ENCODE peak calls at places on chromosomes 11 and 22, in eight cellular contexts. K is pancreas, C is thoracic aorta, W is BJ, B is epithelial cell of esophagus, O is ovary, V is heart right ventricle, T is Panc1. U is an unnamed sample.

GRCh38 chr11:122248939-122249338 is 132.9 kb upstream of the BLID start:
- DNase-seq in K (no peak), C (no peak), W (no peak), B (peak), O (no peak), V (no peak), T (no peak), U (no peak)

GRCh38 chr22:48276933-48277867 is 1514.8 kb downstream of the TBC1D22A start:
- DNase-seq in K (no peak), C (no peak), W (no peak), B (no peak), O (no peak), V (no peak), T (no peak), U (no peak)

GRCh38 chr22:29820941-29821789 is 16.9 kb downstream of the ASCC2 start:
- DNase-seq in K (peak), C (peak), W (peak), B (peak), O (peak), V (peak), T (no peak), U (peak)

GRCh38 chr22:26322179-26322905 is 106.7 kb upstream of the ASPHD2 start:
- DNase-seq in K (no peak), C (no peak), W (peak), B (peak), O (no peak), V (no peak), T (no peak), U (no peak)

GRCh38 chr11:85815186-85815911 is 4.4 kb upstream of the SYTL2 start:
- DNase-seq in K (no peak), C (no peak), W (peak), B (peak), O (no peak), V (no peak), T (no peak), U (no peak)

GRCh38 chr22:31278643-31279326 is 13.5 kb downstream of the PIK3IP1 start:
- DNase-seq in K (peak), C (no peak), W (no peak), B (no peak), O (peak), V (no peak), T (no peak), U (no peak)

GRCh38 chr11:1779806-1780699 is 16.3 kb upstream of the CTSD start:
- DNase-seq in K (peak), C (no peak), W (no peak), B (no peak), O (peak), V (no peak), T (no peak), U (no peak)

GRCh38 chr11:69008774-69009440 is 4.1 kb downstream of the MRGPRF start:
- DNase-seq in K (peak), C (peak), W (peak), B (peak), O (peak), V (peak), T (no peak), U (no peak)

GRCh38 chr11:45300715-45301114 is 14.6 kb upstream of the SYT13 start:
- DNase-seq in K (no peak), C (no peak), W (no peak), B (no peak), O (no peak), V (no peak), T (no peak), U (no peak)

GRCh38 chr11:134559617-134559992 is 147.6 kb upstream of the B3GAT1 start:
- DNase-seq in K (no peak), C (no peak), W (no peak), B (no peak), O (no peak), V (peak), T (no peak), U (no peak)

GRCh38 chr11:13031349-13031748 is 22.2 kb downstream of the RASSF10 start:
- DNase-seq in K (no peak), C (no peak), W (no peak), B (no peak), O (no peak), V (no peak), T (no peak), U (no peak)

GRCh38 chr11:61295596-61295926 is 445 bp upstream of the VWCE start:
- DNase-seq in K (peak), C (no peak), W (no peak), B (no peak), O (no peak), V (no peak), T (no peak), U (peak)

GRCh38 chr11:38460429-38460828 is 1862.4 kb upstream of the RAG2 start:
- DNase-seq in K (no peak), C (no peak), W (no peak), B (peak), O (no peak), V (no peak), T (no peak), U (no peak)

GRCh38 chr11:4979021-4979420 is 15.6 kb upstream of the OR51L1 start:
- DNase-seq in K (no peak), C (no peak), W (no peak), B (no peak), O (no peak), V (no peak), T (no peak), U (no peak)

GRCh38 chr11:100687032-100687629 is at the start of gene ARHGAP42:
- DNase-seq in K (peak), C (no peak), W (no peak), B (peak), O (peak), V (peak), T (no peak), U (peak)

GRCh38 chr11:13277719-13278619 is at the start of gene BMAL1:
- DNase-seq in K (peak), C (no peak), W (no peak), B (peak), O (peak), V (peak), T (no peak), U (peak)

GRCh38 chr11:35257287-35257686 is 118.3 kb downstream of the CD44 start:
- DNase-seq in K (no peak), C (no peak), W (no peak), B (no peak), O (no peak), V (no peak), T (no peak), U (peak)

GRCh38 chr22:42947211-42947990 is 67.5 kb downstream of the PACSIN2 start:
- DNase-seq in K (peak), C (no peak), W (no peak), B (peak), O (no peak), V (peak), T (no peak), U (no peak)

GRCh38 chr11:78223320-78223954 is 34.7 kb downstream of the USP35 start:
- DNase-seq in K (no peak), C (no peak), W (no peak), B (no peak), O (no peak), V (no peak), T (no peak), U (peak)

GRCh38 chr11:123560001-123560400 is 94.4 kb downstream of the SCN3B start:
- DNase-seq in K (peak), C (no peak), W (peak), B (peak), O (peak), V (peak), T (no peak), U (no peak)

GRCh38 chr11:114566273-114566672 is 6.6 kb upstream of the NXPE1 start:
- DNase-seq in K (no peak), C (no peak), W (no peak), B (no peak), O (no peak), V (no peak), T (no peak), U (no peak)

GRCh38 chr22:36027960-36028645 is 521 bp downstream of the RBFOX2 start:
- DNase-seq in K (no peak), C (no peak), W (no peak), B (no peak), O (no peak), V (peak), T (no peak), U (no peak)

GRCh38 chr11:120334894-120335462 is 1.2 kb upstream of the ARHGEF12 start:
- DNase-seq in K (no peak), C (peak), W (peak), B (peak), O (peak), V (peak), T (no peak), U (peak)

GRCh38 chr11:113874920-113875413 is 405 bp downstream of the USP28 start:
- DNase-seq in K (no peak), C (no peak), W (no peak), B (no peak), O (no peak), V (no peak), T (no peak), U (peak)

GRCh38 chr11:46352063-46352841 is 5.0 kb downstream of the DGKZ start:
- DNase-seq in K (peak), C (no peak), W (no peak), B (peak), O (no peak), V (no peak), T (no peak), U (peak)

GRCh38 chr11:101188173-101188572 is 58.6 kb upstream of the PGR start:
- DNase-seq in K (no peak), C (no peak), W (no peak), B (no peak), O (no peak), V (no peak), T (no peak), U (no peak)

GRCh38 chr11:23961503-23962338 is 535.1 kb upstream of the LUZP2 start:
- DNase-seq in K (no peak), C (no peak), W (no peak), B (no peak), O (no peak), V (no peak), T (no peak), U (no peak)

GRCh38 chr11:484616-485015 is 22.4 kb downstream of the RNH1 start:
- DNase-seq in K (no peak), C (no peak), W (no peak), B (no peak), O (no peak), V (no peak), T (no peak), U (no peak)

GRCh38 chr11:118180300-118180703 is 3.9 kb upstream of the SCN2B start:
- DNase-seq in K (no peak), C (no peak), W (no peak), B (peak), O (peak), V (peak), T (no peak), U (peak)

GRCh38 chr22:50105529-50106100 is 15.8 kb downstream of the MOV10L1 start:
- DNase-seq in K (no peak), C (no peak), W (no peak), B (peak), O (no peak), V (no peak), T (no peak), U (peak)

GRCh38 chr22:44704159-44705021 is 2.4 kb downstream of the PRR5 start:
- DNase-seq in K (no peak), C (no peak), W (no peak), B (no peak), O (no peak), V (no peak), T (no peak), U (no peak)

GRCh38 chr11:5618807-5619206 is 6.0 kb upstream of the TRIM34 start:
- DNase-seq in K (no peak), C (no peak), W (peak), B (peak), O (no peak), V (no peak), T (no peak), U (no peak)

GRCh38 chr11:62145261-62145871 is 21.6 kb downstream of the INCENP start:
- DNase-seq in K (peak), C (no peak), W (no peak), B (no peak), O (no peak), V (no peak), T (no peak), U (no peak)

GRCh38 chr11:119909495-119909894 is 180.5 kb upstream of the NECTIN1 start:
- DNase-seq in K (no peak), C (no peak), W (no peak), B (no peak), O (no peak), V (no peak), T (no peak), U (no peak)

DNA sequence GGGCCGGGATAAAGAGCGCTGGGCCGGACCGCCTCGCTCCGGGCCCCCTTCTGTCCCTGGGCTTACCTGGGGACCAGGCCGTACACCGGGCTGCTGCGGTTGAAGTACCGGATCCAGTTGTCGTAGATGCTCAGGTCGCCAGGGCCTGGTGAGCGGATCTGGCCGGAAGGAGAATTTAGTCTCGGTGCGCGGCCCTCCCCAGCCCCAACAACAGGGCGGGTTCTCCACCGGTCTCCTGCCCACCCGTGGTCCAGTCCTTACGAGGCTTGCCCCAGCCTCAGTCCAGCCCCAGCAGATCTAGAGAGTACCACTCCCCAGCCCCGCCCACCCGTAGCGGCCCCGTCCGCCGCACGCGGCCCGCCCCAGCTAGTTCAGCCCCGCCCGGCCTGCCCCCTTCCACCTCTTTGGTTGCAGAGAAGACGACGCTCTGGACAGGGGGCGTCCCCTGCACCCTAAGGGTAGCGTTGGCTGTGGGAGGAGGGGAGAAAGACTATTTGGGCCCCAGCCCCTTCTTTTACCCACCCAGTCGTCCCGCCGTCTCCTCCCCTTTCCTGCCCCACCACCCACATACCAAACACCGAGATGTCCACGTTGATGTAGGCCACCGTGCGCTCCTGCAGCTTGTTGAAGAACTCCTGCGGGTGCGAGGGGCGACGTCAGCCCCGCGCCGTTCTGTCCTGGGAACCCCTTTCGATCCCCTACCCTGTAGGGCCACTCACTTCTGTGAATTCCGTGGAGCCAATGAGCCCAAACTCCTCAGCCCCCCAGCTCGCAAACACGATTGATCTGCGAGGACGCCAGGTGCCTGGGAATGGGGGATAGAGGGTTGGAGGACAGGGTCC is 6.8 kb downstream of the SAC3D1 start:
- DNase-seq in K (no peak), C (no peak), W (no peak), B (no peak), O (no peak), V (no peak), T (no peak), U (no peak)
- H3K4me3 ChIP-seq in K (no peak), C (peak), W (peak), B (peak), O (peak), V (peak), T (no peak), U (no peak)

GRCh38 chr11:130673698-130674097 is 225.3 kb downstream of the ADAMTS15 start:
- DNase-seq in K (no peak), C (no peak), W (no peak), B (peak), O (no peak), V (no peak), T (no peak), U (no peak)

GRCh38 chr11:130677486-130678153 is 229.2 kb downstream of the ADAMTS15 start:
- DNase-seq in K (no peak), C (no peak), W (peak), B (peak), O (no peak), V (peak), T (no peak), U (no peak)

GRCh38 chr11:130674686-130675085 is 226.2 kb downstream of the ADAMTS15 start:
- DNase-seq in K (no peak), C (no peak), W (no peak), B (no peak), O (no peak), V (no peak), T (no peak), U (no peak)

GRCh38 chr11:130675456-130675855 is 227.0 kb downstream of the ADAMTS15 start:
- DNase-seq in K (no peak), C (peak), W (no peak), B (no peak), O (no peak), V (peak), T (no peak), U (no peak)

DNA sequence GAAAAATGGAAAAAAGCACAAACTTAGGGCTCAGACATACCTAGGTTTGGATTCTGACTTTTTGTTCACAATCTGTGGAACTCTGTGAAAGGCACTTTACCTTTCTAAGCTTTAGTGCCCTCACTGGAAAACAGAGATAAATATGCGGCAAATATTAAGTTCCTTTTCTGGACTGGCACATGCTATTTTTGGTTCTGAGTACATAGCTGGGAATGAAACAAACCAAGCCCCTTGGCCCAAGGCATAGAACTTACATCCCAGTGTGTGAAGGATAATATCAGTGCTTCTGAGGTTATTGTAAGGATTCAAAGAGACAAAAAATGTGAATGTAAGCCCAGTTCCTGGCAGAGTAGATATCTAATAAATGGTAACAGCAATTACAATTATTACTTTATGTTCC is 227.5 kb downstream of the ADAMTS15 start:
- DNase-seq in K (no peak), C (no peak), W (no peak), B (no peak), O (no peak), V (no peak), T (no peak), U (no peak)
- H3K4me3 ChIP-seq in K (no peak), C (peak), W (no peak), B (no peak), O (no peak), V (no peak), T (no peak), U (no peak)

GRCh38 chr11:16963316-16963876 is 50.8 kb downstream of the PLEKHA7 start:
- DNase-seq in K (no peak), C (no peak), W (no peak), B (no peak), O (no peak), V (no peak), T (no peak), U (no peak)
- H3K4me3 ChIP-seq in K (no peak), C (no peak), W (no peak), B (no peak), O (no peak), V (no peak), T (no peak), U (no peak)

GRCh38 chr22:18112440-18112839 is 1.8 kb downstream of the TUBA8 start:
- DNase-seq in K (no peak), C (no peak), W (no peak), B (no peak), O (no peak), V (no peak), T (no peak), U (no peak)

GRCh38 chr22:18114976-18115652 is 4.5 kb downstream of the TUBA8 start:
- DNase-seq in K (no peak), C (no peak), W (no peak), B (no peak), O (no peak), V (no peak), T (no peak), U (no peak)

GRCh38 chr22:18115844-18116480 is 5.4 kb downstream of the TUBA8 start:
- DNase-seq in K (no peak), C (no peak), W (no peak), B (no peak), O (no peak), V (no peak), T (no peak), U (no peak)

GRCh38 chr22:18113680-18114394 is 3.2 kb downstream of the TUBA8 start:
- DNase-seq in K (no peak), C (no peak), W (no peak), B (no peak), O (no peak), V (no peak), T (no peak), U (peak)

GRCh38 chr22:18114495-18114894 is 3.9 kb downstream of the TUBA8 start:
- DNase-seq in K (no peak), C (no peak), W (no peak), B (no peak), O (no peak), V (no peak), T (no peak), U (no peak)
- H3K4me3 ChIP-seq in K (no peak), C (no peak), W (no peak), B (no peak), O (no peak), V (no peak), T (no peak), U (no peak)